ENCODE peak calls at places on chromosome 7, in six cellular contexts. One of them, this sample, is unnamed. For H3K4me1, the result is how much of the 10 kb centered on the place peaks cover.

GRCh38 chr7:33813331-33813730 is 92.0 kb upstream of the BMPER start:
- DNase-seq in endothelial cell of umbilical vein: no peak
- DNase-seq in GM23248: no peak
- DNase-seq in IMR-90: no peak
- DNase-seq in HepG2: no peak
- DNase-seq in PC-3: no peak
- DNase-seq in this sample: no peak

GRCh38 chr7:108347616-108348015 is 108.6 kb downstream of the NRCAM start:
- DNase-seq in IMR-90: peak
- DNase-seq in PC-3: peak
- DNase-seq in GM23248: peak
- DNase-seq in HepG2: peak
- DNase-seq in endothelial cell of umbilical vein: peak
- DNase-seq in this sample: peak

GRCh38 chr7:4835398-4836205 is 26.2 kb downstream of the PAPOLB start:
- DNase-seq in endothelial cell of umbilical vein: no peak
- DNase-seq in PC-3: no peak
- DNase-seq in GM23248: no peak
- DNase-seq in HepG2: no peak
- DNase-seq in IMR-90: no peak
- DNase-seq in this sample: no peak

GRCh38 chr7:53191296-53191695 is 155.9 kb downstream of the POM121L12 start:
- DNase-seq in PC-3: no peak
- DNase-seq in GM23248: no peak
- DNase-seq in HepG2: no peak
- DNase-seq in endothelial cell of umbilical vein: peak
- DNase-seq in IMR-90: no peak
- DNase-seq in this sample: no peak

GRCh38 chr7:149707448-149707886 is 65.9 kb downstream of the ZNF467 start:
- DNase-seq in PC-3: peak
- DNase-seq in HepG2: peak
- DNase-seq in IMR-90: no peak
- DNase-seq in endothelial cell of umbilical vein: no peak
- DNase-seq in GM23248: peak
- DNase-seq in this sample: peak

GRCh38 chr7:106584914-106585759 is 75.8 kb downstream of the CCDC71L start:
- DNase-seq in PC-3: no peak
- DNase-seq in IMR-90: no peak
- DNase-seq in endothelial cell of umbilical vein: no peak
- DNase-seq in GM23248: no peak
- DNase-seq in HepG2: no peak
- DNase-seq in this sample: no peak

GRCh38 chr7:106376026-106376799 is 91.4 kb upstream of the NAMPT start:
- DNase-seq in PC-3: no peak
- DNase-seq in GM23248: no peak
- DNase-seq in HepG2: peak
- DNase-seq in IMR-90: no peak
- DNase-seq in endothelial cell of umbilical vein: no peak
- DNase-seq in this sample: no peak

GRCh38 chr7:142863891-142864685 is 9.2 kb downstream of the EPHB6 start:
- DNase-seq in endothelial cell of umbilical vein: no peak
- DNase-seq in PC-3: no peak
- DNase-seq in HepG2: no peak
- DNase-seq in IMR-90: no peak
- DNase-seq in GM23248: no peak
- DNase-seq in this sample: no peak

GRCh38 chr7:2530076-2530967 is 10.7 kb downstream of the LFNG start:
- DNase-seq in IMR-90: no peak
- DNase-seq in endothelial cell of umbilical vein: no peak
- DNase-seq in HepG2: no peak
- DNase-seq in GM23248: peak
- DNase-seq in PC-3: peak
- DNase-seq in this sample: no peak

GRCh38 chr7:122886357-122887081 is at the start of gene CADPS2:
- DNase-seq in PC-3: peak
- DNase-seq in endothelial cell of umbilical vein: peak
- DNase-seq in IMR-90: peak
- DNase-seq in GM23248: peak
- DNase-seq in HepG2: peak
- DNase-seq in this sample: peak

GRCh38 chr7:148621563-148621962 is 31.0 kb downstream of the C7orf33 start:
- DNase-seq in IMR-90: no peak
- DNase-seq in PC-3: no peak
- DNase-seq in endothelial cell of umbilical vein: no peak
- DNase-seq in GM23248: no peak
- DNase-seq in HepG2: no peak
- DNase-seq in this sample: no peak

GRCh38 chr7:5773661-5774086 is 7.8 kb downstream of the RNF216 start:
- DNase-seq in HepG2: peak
- DNase-seq in IMR-90: peak
- DNase-seq in PC-3: peak
- DNase-seq in GM23248: peak
- DNase-seq in endothelial cell of umbilical vein: peak
- DNase-seq in this sample: peak

GRCh38 chr7:107972075-107972482 is 30.9 kb downstream of the LAMB1 start:
- DNase-seq in PC-3: no peak
- DNase-seq in endothelial cell of umbilical vein: peak
- DNase-seq in GM23248: peak
- DNase-seq in IMR-90: peak
- DNase-seq in HepG2: peak
- DNase-seq in this sample: no peak

GRCh38 chr7:36486336-36486735 is 96.7 kb downstream of the ANLN start:
- DNase-seq in PC-3: no peak
- DNase-seq in HepG2: no peak
- DNase-seq in GM23248: no peak
- DNase-seq in IMR-90: no peak
- DNase-seq in endothelial cell of umbilical vein: no peak
- DNase-seq in this sample: no peak

GRCh38 chr7:75757298-75757676 is 14.7 kb downstream of the CCL26 start:
- DNase-seq in IMR-90: no peak
- DNase-seq in GM23248: no peak
- DNase-seq in endothelial cell of umbilical vein: no peak
- DNase-seq in HepG2: no peak
- DNase-seq in PC-3: no peak
- DNase-seq in this sample: no peak

GRCh38 chr7:569996-570800 is 50.6 kb upstream of the PDGFA start:
- DNase-seq in HepG2: no peak
- DNase-seq in endothelial cell of umbilical vein: no peak
- DNase-seq in PC-3: no peak
- DNase-seq in IMR-90: no peak
- DNase-seq in GM23248: no peak
- DNase-seq in this sample: no peak

GRCh38 chr7:112052993-112053392 is 153.2 kb downstream of the DOCK4 start:
- DNase-seq in IMR-90: peak
- DNase-seq in endothelial cell of umbilical vein: peak
- DNase-seq in HepG2: peak
- DNase-seq in GM23248: no peak
- DNase-seq in PC-3: no peak
- DNase-seq in this sample: no peak

GRCh38 chr7:68269410-68269809 is 1272.8 kb downstream of the TYW1 start:
- DNase-seq in endothelial cell of umbilical vein: no peak
- DNase-seq in HepG2: no peak
- DNase-seq in PC-3: no peak
- DNase-seq in IMR-90: no peak
- DNase-seq in GM23248: peak
- DNase-seq in this sample: no peak

GRCh38 chr7:100102950-100103840 is 1.8 kb downstream of the AP4M1 start:
- DNase-seq in PC-3: no peak
- DNase-seq in HepG2: no peak
- DNase-seq in endothelial cell of umbilical vein: no peak
- DNase-seq in GM23248: no peak
- DNase-seq in IMR-90: peak
- DNase-seq in this sample: no peak

GRCh38 chr7:75727881-75728592 is 10.7 kb downstream of the HIP1 start:
- DNase-seq in HepG2: peak
- DNase-seq in endothelial cell of umbilical vein: peak
- DNase-seq in PC-3: peak
- DNase-seq in GM23248: peak
- DNase-seq in IMR-90: peak
- DNase-seq in this sample: peak

GRCh38 chr7:79124331-79124730 is 329.1 kb downstream of the MAGI2 start:
- DNase-seq in GM23248: no peak
- DNase-seq in endothelial cell of umbilical vein: no peak
- DNase-seq in PC-3: no peak
- DNase-seq in IMR-90: no peak
- DNase-seq in HepG2: peak
- DNase-seq in this sample: no peak

GRCh38 chr7:132790104-132790503 is 213.8 kb upstream of the PLXNA4 start:
- DNase-seq in endothelial cell of umbilical vein: no peak
- DNase-seq in GM23248: no peak
- DNase-seq in IMR-90: no peak
- DNase-seq in PC-3: no peak
- DNase-seq in HepG2: no peak
- DNase-seq in this sample: no peak

GRCh38 chr7:45026984-45027773 is 27.2 kb downstream of the CCM2 start:
- DNase-seq in HepG2: peak
- DNase-seq in endothelial cell of umbilical vein: peak
- DNase-seq in IMR-90: peak
- DNase-seq in PC-3: no peak
- DNase-seq in GM23248: peak
- DNase-seq in this sample: peak

GRCh38 chr7:34991938-34992840 is 45.1 kb downstream of the DPY19L1 start:
- DNase-seq in HepG2: no peak
- DNase-seq in PC-3: peak
- DNase-seq in IMR-90: peak
- DNase-seq in endothelial cell of umbilical vein: peak
- DNase-seq in GM23248: peak
- DNase-seq in this sample: peak

GRCh38 chr7:138608292-138608691 is 92.9 kb downstream of the SVOPL start:
- DNase-seq in HepG2: no peak
- DNase-seq in GM23248: peak
- DNase-seq in endothelial cell of umbilical vein: peak
- DNase-seq in IMR-90: peak
- DNase-seq in PC-3: no peak
- DNase-seq in this sample: no peak

GRCh38 chr7:159064121-159064815 is 80.4 kb downstream of the VIPR2 start:
- DNase-seq in IMR-90: no peak
- DNase-seq in PC-3: no peak
- DNase-seq in endothelial cell of umbilical vein: no peak
- DNase-seq in HepG2: no peak
- DNase-seq in GM23248: no peak
- DNase-seq in this sample: no peak
- H2AFZ ChIP-seq in IMR-90: no peak
- H2AFZ ChIP-seq in PC-3: no peak
- H2AFZ ChIP-seq in endothelial cell of umbilical vein: no peak
- H2AFZ ChIP-seq in HepG2: no peak
- H2AFZ ChIP-seq in GM23248: no peak
- H2AFZ ChIP-seq in this sample: no peak

GRCh38 chr7:13024323-13024722 is 336.9 kb downstream of the ARL4A start:
- DNase-seq in GM23248: no peak
- DNase-seq in endothelial cell of umbilical vein: peak
- DNase-seq in IMR-90: no peak
- DNase-seq in PC-3: no peak
- DNase-seq in HepG2: no peak
- DNase-seq in this sample: no peak

GRCh38 chr7:13028731-13029099 is 341.3 kb downstream of the ARL4A start:
- DNase-seq in IMR-90: no peak
- DNase-seq in HepG2: no peak
- DNase-seq in endothelial cell of umbilical vein: peak
- DNase-seq in PC-3: no peak
- DNase-seq in GM23248: no peak
- DNase-seq in this sample: no peak

GRCh38 chr7:13031481-13031880 is 344.0 kb downstream of the ARL4A start:
- DNase-seq in endothelial cell of umbilical vein: no peak
- DNase-seq in HepG2: peak
- DNase-seq in PC-3: peak
- DNase-seq in IMR-90: no peak
- DNase-seq in GM23248: peak
- DNase-seq in this sample: peak

GRCh38 chr7:13032524-13032923 is 345.1 kb downstream of the ARL4A start:
- DNase-seq in PC-3: no peak
- DNase-seq in endothelial cell of umbilical vein: peak
- DNase-seq in GM23248: no peak
- DNase-seq in IMR-90: no peak
- DNase-seq in HepG2: no peak
- DNase-seq in this sample: no peak

GRCh38 chr7:13028036-13028730 is 340.8 kb downstream of the ARL4A start:
- DNase-seq in IMR-90: no peak
- DNase-seq in HepG2: no peak
- DNase-seq in endothelial cell of umbilical vein: peak
- DNase-seq in PC-3: no peak
- DNase-seq in GM23248: no peak
- DNase-seq in this sample: no peak
- H3K4me1 ChIP-seq in IMR-90: under half
- H3K4me1 ChIP-seq in HepG2: under half
- H3K4me1 ChIP-seq in endothelial cell of umbilical vein: under half
- H3K4me1 ChIP-seq in PC-3: under half
- H3K4me1 ChIP-seq in GM23248: under half
- H3K4me1 ChIP-seq in this sample: under half

DNA sequence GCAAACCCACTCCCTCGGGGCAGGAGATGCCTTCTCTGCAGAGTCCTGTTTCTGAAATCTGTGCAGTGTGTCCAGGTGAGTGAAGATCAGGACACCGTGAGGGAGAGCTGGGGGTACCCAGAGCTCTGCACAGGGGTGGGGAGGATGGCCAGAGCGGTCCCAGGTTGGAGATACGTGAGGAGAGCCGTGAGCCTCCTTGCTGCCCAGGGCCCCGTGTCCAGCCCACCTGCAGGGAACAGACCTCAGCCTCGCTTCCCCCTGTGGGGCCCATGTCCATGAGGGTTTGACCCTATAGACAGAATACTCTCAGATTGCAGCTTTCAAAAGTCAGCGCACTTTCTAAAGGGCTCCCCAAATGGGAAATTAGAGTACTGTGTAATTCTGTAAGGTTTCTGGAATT is 66.5 kb upstream of the EN2 start:
- DNase-seq in IMR-90: no peak
- DNase-seq in HepG2: no peak
- DNase-seq in endothelial cell of umbilical vein: no peak
- DNase-seq in GM23248: no peak
- DNase-seq in PC-3: no peak
- DNase-seq in this sample: no peak
- H3K9ac ChIP-seq in IMR-90: no peak
- H3K9ac ChIP-seq in HepG2: no peak
- H3K9ac ChIP-seq in endothelial cell of umbilical vein: no peak
- H3K9ac ChIP-seq in GM23248: no peak
- H3K9ac ChIP-seq in PC-3: no peak
- H3K9ac ChIP-seq in this sample: no peak

GRCh38 chr7:157291404-157292080 is 45.3 kb upstream of the DNAJB6 start:
- DNase-seq in endothelial cell of umbilical vein: no peak
- DNase-seq in IMR-90: no peak
- DNase-seq in PC-3: no peak
- DNase-seq in HepG2: no peak
- DNase-seq in GM23248: no peak
- DNase-seq in this sample: no peak

GRCh38 chr7:157292258-157292657 is 44.5 kb upstream of the DNAJB6 start:
- DNase-seq in endothelial cell of umbilical vein: no peak
- DNase-seq in GM23248: no peak
- DNase-seq in HepG2: no peak
- DNase-seq in PC-3: no peak
- DNase-seq in IMR-90: no peak
- DNase-seq in this sample: no peak

GRCh38 chr7:157294773-157295172 is 42.0 kb upstream of the DNAJB6 start:
- DNase-seq in HepG2: no peak
- DNase-seq in endothelial cell of umbilical vein: no peak
- DNase-seq in GM23248: no peak
- DNase-seq in PC-3: no peak
- DNase-seq in IMR-90: no peak
- DNase-seq in this sample: no peak

GRCh38 chr7:157292770-157293412 is 43.9 kb upstream of the DNAJB6 start:
- DNase-seq in endothelial cell of umbilical vein: no peak
- DNase-seq in IMR-90: no peak
- DNase-seq in GM23248: no peak
- DNase-seq in PC-3: peak
- DNase-seq in HepG2: no peak
- DNase-seq in this sample: peak

GRCh38 chr7:157293413-157293788 is 43.4 kb upstream of the DNAJB6 start:
- DNase-seq in GM23248: no peak
- DNase-seq in endothelial cell of umbilical vein: no peak
- DNase-seq in IMR-90: no peak
- DNase-seq in PC-3: no peak
- DNase-seq in HepG2: no peak
- DNase-seq in this sample: peak
- H2AFZ ChIP-seq in GM23248: no peak
- H2AFZ ChIP-seq in endothelial cell of umbilical vein: no peak
- H2AFZ ChIP-seq in IMR-90: peak
- H2AFZ ChIP-seq in PC-3: no peak
- H2AFZ ChIP-seq in HepG2: no peak
- H2AFZ ChIP-seq in this sample: peak